ENCODE peak calls at places on chromosomes 16 and 17, in five cellular contexts. I, L, P, D and B are unnamed samples.

GRCh38 chr16:88282221-88283041 is 100.3 kb upstream of the ZNF469 start:
- DNase-seq in I (no peak), L (no peak), P (no peak), D (no peak), B (no peak)

GRCh38 chr17:8954339-8954738 is 11.2 kb downstream of the PIK3R5 start:
- DNase-seq in I (peak), L (peak), P (peak), D (no peak), B (no peak)

GRCh38 chr16:17213025-17213424 is 257.7 kb downstream of the XYLT1 start:
- DNase-seq in I (no peak), L (no peak), P (no peak), D (no peak), B (no peak)

GRCh38 chr16:22315979-22316378 is 18.8 kb downstream of the POLR3E start:
- DNase-seq in I (no peak), L (no peak), P (no peak), D (no peak), B (no peak)

GRCh38 chr17:17942846-17943245 is 29.4 kb downstream of the TOM1L2 start:
- DNase-seq in I (no peak), L (no peak), P (no peak), D (no peak), B (no peak)

GRCh38 chr17:27630607-27631408 is at the start of gene LGALS9:
- DNase-seq in I (peak), L (peak), P (peak), D (no peak), B (no peak)

GRCh38 chr16:87895641-87896141 is 26.4 kb upstream of the SLC7A5 start:
- DNase-seq in I (peak), L (peak), P (peak), D (no peak), B (no peak)

GRCh38 chr16:4052801-4053662 is 63.2 kb downstream of the ADCY9 start:
- DNase-seq in I (no peak), L (no peak), P (no peak), D (no peak), B (peak)

GRCh38 chr16:17370233-17371013 is 100.3 kb downstream of the XYLT1 start:
- DNase-seq in I (no peak), L (no peak), P (no peak), D (no peak), B (no peak)

GRCh38 chr17:82638183-82638773 is 10.0 kb downstream of the WDR45B start:
- DNase-seq in I (no peak), L (no peak), P (no peak), D (no peak), B (no peak)

GRCh38 chr17:36611345-36612072 is 10.1 kb downstream of the MRM1 start:
- DNase-seq in I (no peak), L (no peak), P (no peak), D (no peak), B (no peak)

GRCh38 chr16:68406458-68407041 is 41.8 kb downstream of the SMPD3 start:
- DNase-seq in I (no peak), L (no peak), P (no peak), D (no peak), B (no peak)

GRCh38 chr17:80124351-80124981 is 22.5 kb downstream of the EIF4A3 start:
- DNase-seq in I (no peak), L (peak), P (no peak), D (no peak), B (no peak)

GRCh38 chr17:44008205-44008909 is 3.9 kb downstream of the NAGS start:
- DNase-seq in I (no peak), L (no peak), P (no peak), D (no peak), B (no peak)

GRCh38 chr17:44216173-44216572 is 3.3 kb downstream of the UBTF start:
- DNase-seq in I (no peak), L (peak), P (peak), D (no peak), B (no peak)

GRCh38 chr16:29141586-29142324 is 156.9 kb downstream of the LAT start:
- DNase-seq in I (no peak), L (no peak), P (no peak), D (no peak), B (no peak)

GRCh38 chr16:29961479-29962343 is at the start of gene TMEM219:
- DNase-seq in I (peak), L (peak), P (peak), D (peak), B (peak)

GRCh38 chr17:45436625-45437460 is 4.2 kb upstream of the ARHGAP27 start:
- DNase-seq in I (no peak), L (no peak), P (no peak), D (no peak), B (no peak)

GRCh38 chr17:8187517-8188407 is 2.2 kb downstream of the BORCS6 start:
- DNase-seq in I (peak), L (peak), P (peak), D (peak), B (peak)

GRCh38 chr16:53581784-53582183 is 78.8 kb upstream of the AKTIP start:
- DNase-seq in I (no peak), L (no peak), P (no peak), D (no peak), B (no peak)

GRCh38 chr17:64771980-64772844 is 110.1 kb upstream of the SMURF2 start:
- DNase-seq in I (no peak), L (no peak), P (no peak), D (no peak), B (no peak)

GRCh38 chr17:37134050-37134449 is 185.3 kb downstream of the AATF start:
- DNase-seq in I (no peak), L (no peak), P (no peak), D (no peak), B (no peak)

GRCh38 chr17:64066709-64067108 is 46.3 kb upstream of the ICAM2 start:
- DNase-seq in I (no peak), L (no peak), P (no peak), D (no peak), B (no peak)

GRCh38 chr17:79838541-79839274 is 532 bp downstream of the CBX4 start:
- DNase-seq in I (peak), L (peak), P (peak), D (peak), B (no peak)

GRCh38 chr16:85235988-85236831 is 123.9 kb upstream of the CIBAR2 start:
- DNase-seq in I (no peak), L (peak), P (no peak), D (no peak), B (no peak)

GRCh38 chr16:87487361-87487924 is 5.4 kb downstream of the ZCCHC14 start:
- DNase-seq in I (no peak), L (no peak), P (peak), D (no peak), B (peak)

GRCh38 chr16:12455287-12455798 is 348.3 kb downstream of the CPPED1 start:
- DNase-seq in I (no peak), L (peak), P (peak), D (peak), B (no peak)

GRCh38 chr16:2156025-2156848 is 655 bp downstream of the TRAF7 start:
- DNase-seq in I (no peak), L (no peak), P (no peak), D (no peak), B (no peak)

GRCh38 chr16:53773150-53773846 is 69.3 kb downstream of the FTO start:
- DNase-seq in I (no peak), L (peak), P (no peak), D (peak), B (peak)